ENCODE peak calls at places on chromosomes 7 and 10, in ten cellular contexts. One of them, this sample, is unnamed.
A peak's percentile ranks its signal among the peaks of the same experiment; 100 is the strongest.

GRCh38 chr10:43134126-43134905 is 3.9 kb upstream of the CSGALNACT2 start:
- DNase-seq in activated T-cell treated with anti-CD3 and anti-CD28 coated beads, Interleukin-2, amount 50 U/mL, for 4 hours: no peak
- DNase-seq in stimulated activated CD4-positive, alpha-beta T cell treated with anti-CD3 and anti-CD28 coated beads, Interleukin-4, amount 100 ng/mL, for 1 hour: no peak
- DNase-seq in heart right ventricle: no peak
- DNase-seq in posterior vena cava: no peak
- DNase-seq in BJ: no peak
- DNase-seq in right lobe of liver: no peak
- DNase-seq in NCI-H460: no peak
- DNase-seq in iris pigment epithelial cell: no peak
- DNase-seq in activated T-helper 1 cell treated with anti-CD3 and anti-CD28 coated beads, Interleukin-2, amount 50 U/mL, for 16 hours: no peak
- DNase-seq in this sample: no peak

GRCh38 chr10:126251778-126252407 is 136.4 kb downstream of the ADAM12 start:
- DNase-seq in posterior vena cava: no peak
- DNase-seq in BJ: no peak
- DNase-seq in NCI-H460: no peak
- DNase-seq in stimulated activated CD4-positive, alpha-beta T cell treated with anti-CD3 and anti-CD28 coated beads, Interleukin-4, amount 100 ng/mL, for 1 hour: no peak
- DNase-seq in right lobe of liver: no peak
- DNase-seq in activated T-cell treated with anti-CD3 and anti-CD28 coated beads, Interleukin-2, amount 50 U/mL, for 4 hours: no peak
- DNase-seq in activated T-helper 1 cell treated with anti-CD3 and anti-CD28 coated beads, Interleukin-2, amount 50 U/mL, for 16 hours: no peak
- DNase-seq in iris pigment epithelial cell: no peak
- DNase-seq in heart right ventricle: no peak
- DNase-seq in this sample: no peak

GRCh38 chr10:43585981-43586738 is 11.7 kb upstream of the ZNF239 start:
- DNase-seq in stimulated activated CD4-positive, alpha-beta T cell treated with anti-CD3 and anti-CD28 coated beads, Interleukin-4, amount 100 ng/mL, for 1 hour: no peak
- DNase-seq in NCI-H460: no peak
- DNase-seq in heart right ventricle: no peak
- DNase-seq in iris pigment epithelial cell: no peak
- DNase-seq in posterior vena cava: no peak
- DNase-seq in activated T-cell treated with anti-CD3 and anti-CD28 coated beads, Interleukin-2, amount 50 U/mL, for 4 hours: no peak
- DNase-seq in activated T-helper 1 cell treated with anti-CD3 and anti-CD28 coated beads, Interleukin-2, amount 50 U/mL, for 16 hours: no peak
- DNase-seq in BJ: no peak
- DNase-seq in right lobe of liver: no peak
- DNase-seq in this sample: no peak

GRCh38 chr7:36644625-36645422 is 79.5 kb downstream of the AOAH start:
- DNase-seq in NCI-H460: no peak
- DNase-seq in activated T-helper 1 cell treated with anti-CD3 and anti-CD28 coated beads, Interleukin-2, amount 50 U/mL, for 16 hours: no peak
- DNase-seq in stimulated activated CD4-positive, alpha-beta T cell treated with anti-CD3 and anti-CD28 coated beads, Interleukin-4, amount 100 ng/mL, for 1 hour: no peak
- DNase-seq in right lobe of liver: no peak
- DNase-seq in activated T-cell treated with anti-CD3 and anti-CD28 coated beads, Interleukin-2, amount 50 U/mL, for 4 hours: no peak
- DNase-seq in BJ: no peak
- DNase-seq in heart right ventricle: no peak
- DNase-seq in iris pigment epithelial cell: no peak
- DNase-seq in posterior vena cava: no peak
- DNase-seq in this sample: no peak

GRCh38 chr10:110398419-110399162 is 93.9 kb upstream of the SMNDC1 start:
- DNase-seq in posterior vena cava: peak; percentile 84
- DNase-seq in activated T-helper 1 cell treated with anti-CD3 and anti-CD28 coated beads, Interleukin-2, amount 50 U/mL, for 16 hours: no peak
- DNase-seq in NCI-H460: peak; percentile 99
- DNase-seq in BJ: peak; percentile 95
- DNase-seq in right lobe of liver: no peak
- DNase-seq in heart right ventricle: no peak
- DNase-seq in iris pigment epithelial cell: peak; percentile 97
- DNase-seq in activated T-cell treated with anti-CD3 and anti-CD28 coated beads, Interleukin-2, amount 50 U/mL, for 4 hours: no peak
- DNase-seq in stimulated activated CD4-positive, alpha-beta T cell treated with anti-CD3 and anti-CD28 coated beads, Interleukin-4, amount 100 ng/mL, for 1 hour: no peak
- DNase-seq in this sample: no peak

GRCh38 chr10:120982507-120982906 is 131.3 kb downstream of the WDR11 start:
- DNase-seq in activated T-cell treated with anti-CD3 and anti-CD28 coated beads, Interleukin-2, amount 50 U/mL, for 4 hours: no peak
- DNase-seq in BJ: no peak
- DNase-seq in NCI-H460: no peak
- DNase-seq in posterior vena cava: no peak
- DNase-seq in stimulated activated CD4-positive, alpha-beta T cell treated with anti-CD3 and anti-CD28 coated beads, Interleukin-4, amount 100 ng/mL, for 1 hour: no peak
- DNase-seq in activated T-helper 1 cell treated with anti-CD3 and anti-CD28 coated beads, Interleukin-2, amount 50 U/mL, for 16 hours: no peak
- DNase-seq in iris pigment epithelial cell: no peak
- DNase-seq in heart right ventricle: no peak
- DNase-seq in right lobe of liver: peak; percentile 15
- DNase-seq in this sample: no peak

GRCh38 chr7:26603631-26604030 is 260.8 kb downstream of the SKAP2 start:
- DNase-seq in stimulated activated CD4-positive, alpha-beta T cell treated with anti-CD3 and anti-CD28 coated beads, Interleukin-4, amount 100 ng/mL, for 1 hour: no peak
- DNase-seq in NCI-H460: no peak
- DNase-seq in iris pigment epithelial cell: peak; percentile 5
- DNase-seq in heart right ventricle: no peak
- DNase-seq in posterior vena cava: no peak
- DNase-seq in BJ: no peak
- DNase-seq in activated T-cell treated with anti-CD3 and anti-CD28 coated beads, Interleukin-2, amount 50 U/mL, for 4 hours: no peak
- DNase-seq in activated T-helper 1 cell treated with anti-CD3 and anti-CD28 coated beads, Interleukin-2, amount 50 U/mL, for 16 hours: no peak
- DNase-seq in right lobe of liver: no peak
- DNase-seq in this sample: no peak

GRCh38 chr10:119723624-119724023 is 2.2 kb upstream of the INPP5F start:
- DNase-seq in BJ: no peak
- DNase-seq in posterior vena cava: no peak
- DNase-seq in NCI-H460: no peak
- DNase-seq in heart right ventricle: no peak
- DNase-seq in iris pigment epithelial cell: no peak
- DNase-seq in stimulated activated CD4-positive, alpha-beta T cell treated with anti-CD3 and anti-CD28 coated beads, Interleukin-4, amount 100 ng/mL, for 1 hour: no peak
- DNase-seq in activated T-cell treated with anti-CD3 and anti-CD28 coated beads, Interleukin-2, amount 50 U/mL, for 4 hours: no peak
- DNase-seq in right lobe of liver: no peak
- DNase-seq in activated T-helper 1 cell treated with anti-CD3 and anti-CD28 coated beads, Interleukin-2, amount 50 U/mL, for 16 hours: no peak
- DNase-seq in this sample: no peak

GRCh38 chr7:45897042-45897690 is 8.9 kb downstream of the IGFBP1 start:
- DNase-seq in activated T-cell treated with anti-CD3 and anti-CD28 coated beads, Interleukin-2, amount 50 U/mL, for 4 hours: no peak
- DNase-seq in stimulated activated CD4-positive, alpha-beta T cell treated with anti-CD3 and anti-CD28 coated beads, Interleukin-4, amount 100 ng/mL, for 1 hour: no peak
- DNase-seq in BJ: no peak
- DNase-seq in activated T-helper 1 cell treated with anti-CD3 and anti-CD28 coated beads, Interleukin-2, amount 50 U/mL, for 16 hours: no peak
- DNase-seq in right lobe of liver: no peak
- DNase-seq in iris pigment epithelial cell: peak; percentile 75
- DNase-seq in posterior vena cava: no peak
- DNase-seq in heart right ventricle: no peak
- DNase-seq in NCI-H460: no peak
- DNase-seq in this sample: no peak

GRCh38 chr7:153566324-153566723 is 485.9 kb upstream of the DPP6 start:
- DNase-seq in stimulated activated CD4-positive, alpha-beta T cell treated with anti-CD3 and anti-CD28 coated beads, Interleukin-4, amount 100 ng/mL, for 1 hour: no peak
- DNase-seq in right lobe of liver: no peak
- DNase-seq in BJ: no peak
- DNase-seq in heart right ventricle: no peak
- DNase-seq in activated T-helper 1 cell treated with anti-CD3 and anti-CD28 coated beads, Interleukin-2, amount 50 U/mL, for 16 hours: no peak
- DNase-seq in posterior vena cava: no peak
- DNase-seq in iris pigment epithelial cell: no peak
- DNase-seq in NCI-H460: no peak
- DNase-seq in activated T-cell treated with anti-CD3 and anti-CD28 coated beads, Interleukin-2, amount 50 U/mL, for 4 hours: no peak
- DNase-seq in this sample: no peak

GRCh38 chr10:90787906-90788491 is 69.8 kb downstream of the HTR7 start:
- DNase-seq in posterior vena cava: no peak
- DNase-seq in BJ: no peak
- DNase-seq in iris pigment epithelial cell: peak; percentile 42
- DNase-seq in NCI-H460: peak; percentile 39
- DNase-seq in stimulated activated CD4-positive, alpha-beta T cell treated with anti-CD3 and anti-CD28 coated beads, Interleukin-4, amount 100 ng/mL, for 1 hour: peak; percentile 4
- DNase-seq in heart right ventricle: no peak
- DNase-seq in activated T-helper 1 cell treated with anti-CD3 and anti-CD28 coated beads, Interleukin-2, amount 50 U/mL, for 16 hours: no peak
- DNase-seq in activated T-cell treated with anti-CD3 and anti-CD28 coated beads, Interleukin-2, amount 50 U/mL, for 4 hours: no peak
- DNase-seq in right lobe of liver: no peak
- DNase-seq in this sample: no peak

GRCh38 chr7:49852619-49853462 is 79.4 kb downstream of the VWC2 start:
- DNase-seq in activated T-helper 1 cell treated with anti-CD3 and anti-CD28 coated beads, Interleukin-2, amount 50 U/mL, for 16 hours: no peak
- DNase-seq in BJ: no peak
- DNase-seq in posterior vena cava: no peak
- DNase-seq in NCI-H460: peak; percentile 73
- DNase-seq in stimulated activated CD4-positive, alpha-beta T cell treated with anti-CD3 and anti-CD28 coated beads, Interleukin-4, amount 100 ng/mL, for 1 hour: no peak
- DNase-seq in right lobe of liver: no peak
- DNase-seq in heart right ventricle: no peak
- DNase-seq in iris pigment epithelial cell: peak; percentile 41
- DNase-seq in activated T-cell treated with anti-CD3 and anti-CD28 coated beads, Interleukin-2, amount 50 U/mL, for 4 hours: no peak
- DNase-seq in this sample: no peak

GRCh38 chr7:27329917-27330316 is 87.3 kb downstream of the EVX1 start:
- DNase-seq in heart right ventricle: no peak
- DNase-seq in posterior vena cava: no peak
- DNase-seq in iris pigment epithelial cell: peak; percentile 2
- DNase-seq in right lobe of liver: no peak
- DNase-seq in NCI-H460: no peak
- DNase-seq in BJ: no peak
- DNase-seq in activated T-helper 1 cell treated with anti-CD3 and anti-CD28 coated beads, Interleukin-2, amount 50 U/mL, for 16 hours: no peak
- DNase-seq in stimulated activated CD4-positive, alpha-beta T cell treated with anti-CD3 and anti-CD28 coated beads, Interleukin-4, amount 100 ng/mL, for 1 hour: no peak
- DNase-seq in activated T-cell treated with anti-CD3 and anti-CD28 coated beads, Interleukin-2, amount 50 U/mL, for 4 hours: no peak
- DNase-seq in this sample: no peak

GRCh38 chr7:46908770-46909169 is 673.1 kb downstream of the TNS3 start:
- DNase-seq in activated T-cell treated with anti-CD3 and anti-CD28 coated beads, Interleukin-2, amount 50 U/mL, for 4 hours: no peak
- DNase-seq in BJ: peak; percentile 67
- DNase-seq in NCI-H460: no peak
- DNase-seq in right lobe of liver: no peak
- DNase-seq in activated T-helper 1 cell treated with anti-CD3 and anti-CD28 coated beads, Interleukin-2, amount 50 U/mL, for 16 hours: no peak
- DNase-seq in stimulated activated CD4-positive, alpha-beta T cell treated with anti-CD3 and anti-CD28 coated beads, Interleukin-4, amount 100 ng/mL, for 1 hour: no peak
- DNase-seq in iris pigment epithelial cell: peak; percentile 88
- DNase-seq in posterior vena cava: no peak
- DNase-seq in heart right ventricle: no peak
- DNase-seq in this sample: no peak

GRCh38 chr7:107228291-107228690 is 59.5 kb downstream of the HBP1 start:
- DNase-seq in BJ: no peak
- DNase-seq in stimulated activated CD4-positive, alpha-beta T cell treated with anti-CD3 and anti-CD28 coated beads, Interleukin-4, amount 100 ng/mL, for 1 hour: no peak
- DNase-seq in posterior vena cava: no peak
- DNase-seq in right lobe of liver: no peak
- DNase-seq in heart right ventricle: no peak
- DNase-seq in activated T-helper 1 cell treated with anti-CD3 and anti-CD28 coated beads, Interleukin-2, amount 50 U/mL, for 16 hours: no peak
- DNase-seq in iris pigment epithelial cell: no peak
- DNase-seq in NCI-H460: no peak
- DNase-seq in activated T-cell treated with anti-CD3 and anti-CD28 coated beads, Interleukin-2, amount 50 U/mL, for 4 hours: no peak
- DNase-seq in this sample: no peak

GRCh38 chr7:45921699-45922519 is 837 bp upstream of the IGFBP3 start:
- DNase-seq in activated T-helper 1 cell treated with anti-CD3 and anti-CD28 coated beads, Interleukin-2, amount 50 U/mL, for 16 hours: no peak
- DNase-seq in activated T-cell treated with anti-CD3 and anti-CD28 coated beads, Interleukin-2, amount 50 U/mL, for 4 hours: no peak
- DNase-seq in heart right ventricle: peak; percentile 57
- DNase-seq in stimulated activated CD4-positive, alpha-beta T cell treated with anti-CD3 and anti-CD28 coated beads, Interleukin-4, amount 100 ng/mL, for 1 hour: no peak
- DNase-seq in right lobe of liver: no peak
- DNase-seq in iris pigment epithelial cell: peak; percentile 81
- DNase-seq in posterior vena cava: peak; percentile 86
- DNase-seq in BJ: no peak
- DNase-seq in NCI-H460: peak; percentile 84
- DNase-seq in this sample: no peak

GRCh38 chr7:158614695-158615094 is 27.1 kb upstream of the PTPRN2 start:
- DNase-seq in posterior vena cava: no peak
- DNase-seq in NCI-H460: no peak
- DNase-seq in activated T-cell treated with anti-CD3 and anti-CD28 coated beads, Interleukin-2, amount 50 U/mL, for 4 hours: no peak
- DNase-seq in stimulated activated CD4-positive, alpha-beta T cell treated with anti-CD3 and anti-CD28 coated beads, Interleukin-4, amount 100 ng/mL, for 1 hour: no peak
- DNase-seq in heart right ventricle: no peak
- DNase-seq in right lobe of liver: no peak
- DNase-seq in activated T-helper 1 cell treated with anti-CD3 and anti-CD28 coated beads, Interleukin-2, amount 50 U/mL, for 16 hours: no peak
- DNase-seq in iris pigment epithelial cell: peak; percentile 83
- DNase-seq in BJ: peak; percentile 26
- DNase-seq in this sample: no peak

GRCh38 chr7:43385309-43385680 is 197.6 kb upstream of the STK17A start:
- DNase-seq in activated T-cell treated with anti-CD3 and anti-CD28 coated beads, Interleukin-2, amount 50 U/mL, for 4 hours: no peak
- DNase-seq in BJ: no peak
- DNase-seq in right lobe of liver: no peak
- DNase-seq in activated T-helper 1 cell treated with anti-CD3 and anti-CD28 coated beads, Interleukin-2, amount 50 U/mL, for 16 hours: no peak
- DNase-seq in heart right ventricle: no peak
- DNase-seq in iris pigment epithelial cell: no peak
- DNase-seq in stimulated activated CD4-positive, alpha-beta T cell treated with anti-CD3 and anti-CD28 coated beads, Interleukin-4, amount 100 ng/mL, for 1 hour: no peak
- DNase-seq in NCI-H460: no peak
- DNase-seq in posterior vena cava: no peak
- DNase-seq in this sample: no peak